ENCODE peak calls at places on chromosomes 5 and 9, in seven cellular contexts. One of them, this sample, is unnamed.

GRCh38 chr9:29118555-29118954 is 1545.3 kb upstream of the C9orf72 start:
- DNase-seq in activated T-cell treated with anti-CD3 and anti-CD28 coated beads for 1 hour: no peak
- DNase-seq in tibial artery: no peak
- DNase-seq in SK-N-MC: no peak
- DNase-seq in endodermal cell: no peak
- DNase-seq in NCI-H345: no peak
- DNase-seq in GM04503: no peak
- DNase-seq in this sample: no peak

GRCh38 chr5:93355691-93356090 is 225.3 kb downstream of the NR2F1-AS1 start:
- DNase-seq in tibial artery: no peak
- DNase-seq in endodermal cell: no peak
- DNase-seq in SK-N-MC: no peak
- DNase-seq in NCI-H345: no peak
- DNase-seq in GM04503: no peak
- DNase-seq in activated T-cell treated with anti-CD3 and anti-CD28 coated beads for 1 hour: no peak
- DNase-seq in this sample: no peak

GRCh38 chr9:68827833-68828744 is 123.0 kb downstream of the PIP5K1B start:
- DNase-seq in GM04503: no peak
- DNase-seq in endodermal cell: no peak
- DNase-seq in SK-N-MC: no peak
- DNase-seq in activated T-cell treated with anti-CD3 and anti-CD28 coated beads for 1 hour: no peak
- DNase-seq in tibial artery: no peak
- DNase-seq in NCI-H345: no peak
- DNase-seq in this sample: no peak

GRCh38 chr5:150989695-150990094 is 30.7 kb upstream of the GPX3 start:
- DNase-seq in tibial artery: no peak
- DNase-seq in endodermal cell: peak; percentile 79
- DNase-seq in activated T-cell treated with anti-CD3 and anti-CD28 coated beads for 1 hour: no peak
- DNase-seq in GM04503: no peak
- DNase-seq in NCI-H345: no peak
- DNase-seq in SK-N-MC: no peak
- DNase-seq in this sample: no peak

GRCh38 chr9:17081351-17081750 is 53.5 kb upstream of the CNTLN start:
- DNase-seq in endodermal cell: peak; percentile 53
- DNase-seq in SK-N-MC: no peak
- DNase-seq in activated T-cell treated with anti-CD3 and anti-CD28 coated beads for 1 hour: no peak
- DNase-seq in GM04503: no peak
- DNase-seq in tibial artery: no peak
- DNase-seq in NCI-H345: no peak
- DNase-seq in this sample: no peak

GRCh38 chr9:69036319-69036718 is 767 bp downstream of the FXN start:
- DNase-seq in SK-N-MC: no peak
- DNase-seq in GM04503: no peak
- DNase-seq in NCI-H345: no peak
- DNase-seq in endodermal cell: peak; percentile 50
- DNase-seq in tibial artery: peak; percentile 20
- DNase-seq in activated T-cell treated with anti-CD3 and anti-CD28 coated beads for 1 hour: no peak
- DNase-seq in this sample: no peak

GRCh38 chr9:35905912-35906679 is at the start of gene HRCT1:
- DNase-seq in NCI-H345: peak; percentile 72
- DNase-seq in GM04503: peak; percentile 79
- DNase-seq in SK-N-MC: no peak
- DNase-seq in tibial artery: peak; percentile 96
- DNase-seq in activated T-cell treated with anti-CD3 and anti-CD28 coated beads for 1 hour: no peak
- DNase-seq in endodermal cell: peak; percentile 52
- DNase-seq in this sample: no peak

GRCh38 chr5:131589510-131590348 is 45.3 kb downstream of the RAPGEF6 start:
- DNase-seq in GM04503: no peak
- DNase-seq in endodermal cell: peak; percentile 77
- DNase-seq in NCI-H345: peak; percentile 9
- DNase-seq in SK-N-MC: peak; percentile 18
- DNase-seq in tibial artery: no peak
- DNase-seq in activated T-cell treated with anti-CD3 and anti-CD28 coated beads for 1 hour: no peak
- DNase-seq in this sample: no peak

GRCh38 chr5:81631124-81631523 is 119.8 kb downstream of the SSBP2 start:
- DNase-seq in SK-N-MC: no peak
- DNase-seq in GM04503: no peak
- DNase-seq in NCI-H345: no peak
- DNase-seq in activated T-cell treated with anti-CD3 and anti-CD28 coated beads for 1 hour: no peak
- DNase-seq in endodermal cell: no peak
- DNase-seq in tibial artery: no peak
- DNase-seq in this sample: no peak

This sample was measured in amygdala.